ENCODE peak calls at places on chromosome 17, in ten cellular contexts. K is GM12878, W is A549, A is Peyer's patch, F is uterus, S is K562, I is thyroid gland, Y is prostate gland, U is stomach, O is body of pancreas. G is an unnamed sample.
A peak's percentile ranks its signal among the peaks of the same experiment; 100 is the strongest.

GRCh38 chr17:5638596-5638995 is 54.3 kb upstream of the NLRP1 start:
- DNase-seq in K (no peak), W (no peak), A (no peak), F (no peak), S (no peak), I (no peak), Y (no peak), U (no peak), O (no peak), G (no peak)

GRCh38 chr17:66755944-66756290 is 79.0 kb upstream of the CACNG5 start:
- DNase-seq in K (no peak), W (no peak), A (no peak), F (no peak), S (no peak), I (no peak), Y (no peak), U (no peak), O (no peak), G (no peak)

GRCh38 chr17:8856869-8857575 is 10.5 kb downstream of the PIK3R6 start:
- DNase-seq in K (no peak), W (no peak), A (no peak), F (no peak), S (no peak), I (no peak), Y (no peak), U (no peak), O (no peak), G (no peak)

GRCh38 chr17:33385133-33385532 is 92.0 kb upstream of the ASIC2 start:
- DNase-seq in K (no peak), W (no peak), A (no peak), F (no peak), S (peak; percentile 25), I (no peak), Y (no peak), U (no peak), O (no peak), G (no peak)

GRCh38 chr17:69724236-69724635 is 309.7 kb downstream of the MAP2K6 start:
- DNase-seq in K (no peak), W (no peak), A (no peak), F (no peak), S (no peak), I (no peak), Y (no peak), U (no peak), O (no peak), G (no peak)

GRCh38 chr17:36847293-36847645 is 90.0 kb upstream of the LHX1 start:
- DNase-seq in K (no peak), W (no peak), A (no peak), F (no peak), S (no peak), I (no peak), Y (no peak), U (no peak), O (no peak), G (no peak)

GRCh38 chr17:39239640-39240314 is 14.0 kb upstream of the STAC2 start:
- DNase-seq in K (no peak), W (peak; percentile 68), A (peak; percentile 79), F (no peak), S (peak; percentile 72), I (peak; percentile 53), Y (no peak), U (peak; percentile 78), O (peak; percentile 58), G (no peak)

GRCh38 chr17:59257101-59257500 is 36.8 kb downstream of the GDPD1 start:
- DNase-seq in K (no peak), W (no peak), A (no peak), F (no peak), S (no peak), I (no peak), Y (no peak), U (no peak), O (no peak), G (no peak)

GRCh38 chr17:4130715-4131114 is 12.1 kb downstream of the ZZEF1 start:
- DNase-seq in K (no peak), W (no peak), A (no peak), F (no peak), S (peak; percentile 39), I (no peak), Y (no peak), U (no peak), O (no peak), G (peak; percentile 28)

GRCh38 chr17:61254894-61255293 is 144.7 kb upstream of the TBX2 start:
- DNase-seq in K (no peak), W (no peak), A (no peak), F (no peak), S (no peak), I (no peak), Y (no peak), U (no peak), O (no peak), G (no peak)
- H3K27ac ChIP-seq in K (no peak overlapping the region), W (no peak overlapping the region), A (no peak overlapping the region), F (peak overlapping the region; percentile 38), S (no peak overlapping the region), I (peak overlapping the region; percentile 88), Y (no peak overlapping the region), U (peak overlapping the region; percentile 78), O (no peak overlapping the region), G (peak overlapping the region; percentile 87)

GRCh38 chr17:81419886-81420768 is 24.9 kb downstream of the BAHCC1 start:
- DNase-seq in K (no peak), W (no peak), A (no peak), F (no peak), S (no peak), I (peak; percentile 53), Y (no peak), U (peak; percentile 58), O (no peak), G (no peak)

GRCh38 chr17:81417879-81418709 is 22.8 kb downstream of the BAHCC1 start:
- DNase-seq in K (no peak), W (no peak), A (no peak), F (no peak), S (no peak), I (peak; percentile 50), Y (no peak), U (no peak), O (no peak), G (no peak)

GRCh38 chr17:81420769-81421462 is 25.7 kb downstream of the BAHCC1 start:
- DNase-seq in K (no peak), W (no peak), A (no peak), F (no peak), S (no peak), I (peak; percentile 85), Y (no peak), U (peak; percentile 82), O (peak; percentile 61), G (no peak)

GRCh38 chr17:81418710-81419332 is 23.6 kb downstream of the BAHCC1 start:
- DNase-seq in K (no peak), W (no peak), A (no peak), F (no peak), S (no peak), I (no peak), Y (no peak), U (no peak), O (no peak), G (no peak)

DNA sequence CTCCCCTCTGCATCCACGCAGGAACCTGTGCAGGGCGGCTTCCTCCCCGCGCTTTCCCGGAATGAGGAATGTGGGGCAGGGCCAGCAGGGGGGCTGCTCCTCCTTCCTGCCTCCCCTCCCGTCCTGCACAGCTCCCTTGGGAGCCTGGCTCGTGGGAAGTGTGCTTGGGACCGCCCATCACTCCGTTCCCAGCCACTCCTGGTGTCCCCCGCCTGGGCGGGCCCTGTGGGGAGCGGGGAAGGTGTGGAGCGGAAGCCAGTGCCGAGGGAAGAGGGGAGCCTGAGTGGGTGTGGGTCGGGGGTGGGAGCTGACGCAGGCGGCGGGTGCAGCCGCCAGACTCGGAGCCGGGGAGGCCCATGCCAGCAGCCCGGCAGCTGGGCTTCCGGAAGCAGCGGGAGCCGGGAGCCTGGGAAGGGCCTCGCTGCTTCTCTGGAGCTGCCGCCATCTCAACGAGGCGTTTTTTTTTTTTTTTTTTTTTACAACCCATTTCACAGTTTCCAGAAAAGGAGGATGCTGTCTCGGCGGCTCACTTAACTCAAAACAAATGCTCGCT is 24.2 kb downstream of the BAHCC1 start:
- DNase-seq in K (no peak), W (peak; percentile 92), A (peak; percentile 83), F (peak; percentile 90), S (peak; percentile 49), I (peak; percentile 89), Y (peak; percentile 78), U (peak; percentile 84), O (peak; percentile 76), G (no peak)
- TF ChIP-seq POLR2A in K (no peak), W (peak; percentile 70), A (peak; percentile 36), F (peak; percentile 11), S (no peak), I (peak; percentile 61), Y (peak; percentile 54), U (no peak), O (peak; percentile 68), G (peak; percentile 39)

DNA sequence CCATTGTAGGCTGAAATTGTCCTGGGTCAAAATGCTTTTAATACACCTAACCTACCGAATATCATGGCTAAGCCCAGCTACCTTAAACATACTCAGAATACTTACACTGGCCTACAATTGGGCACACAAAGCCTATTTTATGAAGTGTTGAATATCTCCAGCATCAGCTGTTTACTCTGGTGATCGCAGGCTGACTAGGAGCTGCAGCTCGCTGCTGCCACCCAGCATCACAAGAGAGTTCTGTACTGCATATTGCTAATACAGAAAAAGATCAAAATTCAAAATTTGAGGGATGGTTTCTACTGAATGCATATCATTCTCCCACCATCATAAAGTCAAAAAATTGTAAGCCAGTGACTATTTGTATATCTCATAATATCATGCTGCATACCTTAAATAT is 55.3 kb downstream of the ULK2 start:
- DNase-seq in K (no peak), W (no peak), A (no peak), F (no peak), S (no peak), I (no peak), Y (no peak), U (no peak), O (no peak), G (no peak)
- TF ChIP-seq CTCF in K (peak; percentile 19), W (peak; percentile 46), A (no peak), F (no peak), S (peak; percentile 29), I (peak; percentile 5), Y (no peak), U (no peak), O (no peak), G (no peak)

DNA sequence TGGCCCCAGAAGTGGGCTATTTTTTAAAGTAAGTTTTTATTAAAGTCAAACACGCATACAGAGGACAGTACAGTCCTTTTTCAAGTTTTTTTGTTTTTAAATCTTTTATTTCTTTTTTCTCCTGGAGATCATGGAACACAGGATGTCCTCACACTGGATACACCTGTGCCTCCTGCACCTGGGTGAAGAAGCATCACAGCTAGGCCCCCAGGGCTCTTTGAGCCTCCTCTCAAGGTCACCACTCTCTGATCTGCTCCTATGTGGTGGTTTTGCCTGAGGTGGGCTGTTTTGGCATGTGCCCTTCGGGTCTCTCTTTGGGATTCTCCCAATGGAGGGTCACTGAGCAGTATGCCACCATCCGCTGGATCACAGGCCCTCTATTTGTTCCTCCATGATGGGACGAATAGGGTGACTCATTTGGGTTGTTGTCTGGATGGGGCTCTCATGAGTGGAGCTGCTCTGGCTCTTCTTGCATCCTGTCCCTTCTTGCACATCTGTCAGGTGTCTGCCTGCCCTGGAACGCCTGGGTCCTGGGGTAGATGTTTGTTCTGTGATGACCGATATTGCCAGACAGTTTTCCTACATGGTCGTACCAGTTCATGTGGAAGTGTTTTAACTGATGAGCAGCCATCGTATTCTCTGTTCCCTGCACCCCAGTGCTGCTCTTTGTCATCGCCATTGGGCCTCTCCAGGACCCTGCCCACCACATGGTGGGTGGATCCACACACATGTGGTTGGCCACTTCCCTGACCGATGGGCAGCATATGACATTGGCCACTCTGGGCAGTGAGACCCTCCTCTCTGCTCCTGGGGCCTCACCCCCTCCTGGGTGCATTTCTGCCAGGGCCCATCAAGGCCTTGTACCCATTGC is 55.2 kb upstream of the MED9 start:
- DNase-seq in K (no peak), W (no peak), A (no peak), F (no peak), S (no peak), I (no peak), Y (no peak), U (no peak), O (no peak), G (no peak)
- H3K27ac ChIP-seq in K (no peak overlapping the region), W (no peak overlapping the region), A (no peak overlapping the region), F (peak overlapping the region; percentile 45), S (no peak overlapping the region), I (no peak overlapping the region), Y (no peak overlapping the region), U (no peak overlapping the region), O (peak overlapping the region; percentile 13), G (no peak overlapping the region)